ENCODE peak calls at places on chromosomes 6 and 20, in nine cellular contexts. K, U, Y, T, O, L, I, R and A are unnamed samples.

GRCh38 chr20:51586005-51586440 is 43.5 kb upstream of the NFATC2 start:
- DNase-seq in O (no peak), L (no peak), Y (no peak), I (no peak), T (peak; percentile 92), K (peak; percentile 67), U (no peak), R (no peak), A (no peak)

GRCh38 chr6:163416640-163417253 is 2.2 kb downstream of the QKI start:
- DNase-seq in R (no peak), Y (peak; percentile 80), U (no peak), K (no peak), I (peak; percentile 81), T (peak; percentile 92), L (no peak), O (no peak), A (peak; percentile 84)

GRCh38 chr20:44109951-44110361 is 77.0 kb downstream of the JPH2 start:
- DNase-seq in Y (no peak), I (peak; percentile 25), R (no peak), L (no peak), K (no peak), O (no peak), T (peak; percentile 79), U (no peak), A (no peak)

GRCh38 chr20:41183391-41183790 is 46.0 kb downstream of the PLCG1 start:
- DNase-seq in O (no peak), I (peak; percentile 8), L (no peak), K (no peak), Y (no peak), U (no peak), T (no peak), R (no peak), A (no peak)

GRCh38 chr20:60170116-60170515 is 211.9 kb downstream of the CDH26 start:
- DNase-seq in I (no peak), U (no peak), Y (no peak), O (peak; percentile 42), T (no peak), L (no peak), K (no peak), R (no peak), A (no peak)

GRCh38 chr6:131955876-131956275 is 4.7 kb upstream of the CCN2 start:
- DNase-seq in T (no peak), Y (no peak), I (no peak), U (no peak), R (no peak), O (no peak), L (no peak), K (no peak), A (no peak)

GRCh38 chr6:329888-330691 is 37.8 kb downstream of the DUSP22 start:
- DNase-seq in Y (no peak), O (no peak), I (no peak), T (no peak), R (no peak), L (no peak), U (no peak), K (no peak), A (no peak)

GRCh38 chr6:111221804-111222203 is 134.5 kb downstream of the SLC16A10 start:
- DNase-seq in K (no peak), O (no peak), T (no peak), U (no peak), Y (no peak), I (no peak), R (no peak), L (no peak), A (no peak)

GRCh38 chr20:51563597-51564332 is 21.2 kb upstream of the NFATC2 start:
- DNase-seq in U (no peak), O (no peak), Y (peak; percentile 75), R (no peak), K (peak; percentile 55), I (peak; percentile 58), L (no peak), T (peak; percentile 87), A (no peak)

GRCh38 chr20:62618622-62619529 is 23.4 kb upstream of the SLCO4A1 start:
- DNase-seq in U (no peak), K (no peak), L (no peak), O (no peak), I (no peak), R (no peak), Y (no peak), T (no peak), A (no peak)

GRCh38 chr20:4195499-4195898 is 180.1 kb upstream of the RNF24 start:
- DNase-seq in I (no peak), U (no peak), O (no peak), T (peak; percentile 14), K (no peak), L (no peak), Y (peak; percentile 21), R (no peak), A (no peak)

GRCh38 chr6:40891686-40892085 is 147.3 kb downstream of the UNC5CL start:
- DNase-seq in K (no peak), L (no peak), T (no peak), U (no peak), O (no peak), R (no peak), I (no peak), Y (no peak), A (no peak)

GRCh38 chr6:93794161-93794560 is 374.8 kb upstream of the EPHA7 start:
- DNase-seq in T (peak; percentile 11), I (no peak), O (no peak), K (no peak), L (no peak), Y (no peak), U (no peak), R (no peak), A (no peak)

GRCh38 chr20:16821211-16822089 is 73.3 kb downstream of the OTOR start:
- DNase-seq in K (no peak), T (peak; percentile 55), Y (peak; percentile 20), O (no peak), L (no peak), R (no peak), I (peak; percentile 55), U (no peak), A (no peak)

GRCh38 chr6:41713650-41714291 is 21.6 kb downstream of the TFEB start:
- DNase-seq in O (no peak), L (no peak), U (no peak), I (peak; percentile 80), T (no peak), K (no peak), Y (no peak), R (no peak), A (no peak)

GRCh38 chr20:41183831-41184230 is 46.5 kb downstream of the PLCG1 start:
- DNase-seq in R (no peak), U (no peak), K (no peak), Y (no peak), I (no peak), L (no peak), O (no peak), T (no peak), A (no peak)

GRCh38 chr6:56794421-56794820 is 151.7 kb upstream of the DST start:
- DNase-seq in I (no peak), R (no peak), K (no peak), T (no peak), L (no peak), Y (no peak), O (no peak), U (no peak), A (no peak)

GRCh38 chr20:24469116-24470030 is at the start of gene SYNDIG1:
- DNase-seq in R (no peak), T (peak; percentile 24), I (peak; percentile 33), K (no peak), Y (no peak), L (no peak), U (no peak), O (no peak), A (no peak)

GRCh38 chr6:35955970-35956369 is 35.1 kb upstream of the SRPK1 start:
- DNase-seq in Y (no peak), K (no peak), T (no peak), U (no peak), L (no peak), I (no peak), O (no peak), R (no peak), A (no peak)

GRCh38 chr20:45433316-45433715 is 17.4 kb downstream of the PIGT start:
- DNase-seq in L (no peak), O (no peak), K (no peak), Y (peak; percentile 29), I (peak; percentile 47), R (no peak), U (no peak), T (peak; percentile 88), A (no peak)

GRCh38 chr6:90411292-90411781 is 114.7 kb upstream of the BACH2 start:
- DNase-seq in O (no peak), R (no peak), I (no peak), T (no peak), K (no peak), U (no peak), Y (no peak), L (no peak), A (no peak)

GRCh38 chr6:122400121-122400450 is 634 bp downstream of the HSF2 start:
- DNase-seq in K (no peak), I (no peak), R (no peak), O (no peak), U (no peak), Y (no peak), L (no peak), T (peak; percentile 8), A (no peak)

GRCh38 chr20:17843246-17844132 is 125.1 kb downstream of the SNX5 start:
- DNase-seq in K (peak; percentile 80), Y (peak; percentile 71), L (no peak), U (no peak), R (peak; percentile 1), T (peak; percentile 98), O (no peak), I (peak; percentile 48), A (no peak)

GRCh38 chr6:11251553-11252358 is 19.3 kb upstream of the NEDD9 start:
- DNase-seq in T (peak; percentile 51), U (no peak), R (no peak), O (no peak), L (no peak), K (no peak), I (peak; percentile 82), Y (no peak), A (no peak)

GRCh38 chr6:89689732-89690131 is 51.2 kb upstream of the LYRM2 start:
- DNase-seq in I (peak; percentile 83), Y (no peak), R (no peak), T (no peak), U (no peak), K (no peak), O (no peak), L (no peak), A (peak; percentile 20)

GRCh38 chr6:84065718-84066290 is 32.2 kb downstream of the MRAP2 start:
- DNase-seq in L (no peak), O (no peak), I (no peak), U (no peak), Y (peak; percentile 39), K (no peak), R (no peak), T (peak; percentile 82), A (no peak)

GRCh38 chr6:48826884-48827701 is 636.0 kb downstream of the MMUT start:
- DNase-seq in T (peak; percentile 99), Y (peak; percentile 85), U (no peak), I (no peak), L (no peak), K (peak; percentile 5), R (no peak), O (no peak), A (no peak)

GRCh38 chr6:116012471-116012949 is 48.2 kb downstream of the FRK start:
- DNase-seq in Y (no peak), K (no peak), L (no peak), I (no peak), T (peak; percentile 55), R (no peak), O (no peak), U (no peak), A (no peak)

GRCh38 chr6:75107913-75108312 is 97.9 kb downstream of the COL12A1 start:
- DNase-seq in I (no peak), U (no peak), K (no peak), O (no peak), R (no peak), T (no peak), L (no peak), Y (no peak), A (no peak)

GRCh38 chr20:2557873-2558580 is 21.7 kb downstream of the TMC2 start:
- DNase-seq in O (no peak), Y (no peak), T (no peak), K (no peak), I (no peak), R (no peak), U (no peak), L (no peak), A (no peak)

GRCh38 chr20:1225263-1225728 is 548 bp upstream of the RAD21L1 start:
- DNase-seq in K (no peak), Y (no peak), R (no peak), U (no peak), L (no peak), I (no peak), O (no peak), T (no peak), A (no peak)